ENCODE peak calls at places on chromosome 16, in five cellular contexts. K is NCI-H2107; R is central memory CD4-positive, alpha-beta T cell; X is M059J; P is HEK293T. J is an unnamed sample.

GRCh38 chr16:761580-761979 is 1.0 kb downstream of the MSLN start:
- DNase-seq in K (no peak), R (no peak), X (no peak), P (no peak), J (no peak)

GRCh38 chr16:30092373-30093010 is 768 bp upstream of the TBX6 start:
- DNase-seq in K (peak), R (peak), X (no peak), P (peak), J (peak)

GRCh38 chr16:31451681-31452351 is 7.5 kb upstream of the ARMC5 start:
- DNase-seq in K (no peak), R (no peak), X (peak), P (peak), J (no peak)

GRCh38 chr16:14302031-14302398 is 230.9 kb downstream of the MRTFB start:
- DNase-seq in K (peak), R (no peak), X (peak), P (peak), J (no peak)

GRCh38 chr16:2194852-2195315 is 1.5 kb downstream of the CASKIN1 start:
- DNase-seq in K (peak), R (peak), X (peak), P (peak), J (peak)

GRCh38 chr16:23410176-23410575 is 42.8 kb downstream of the COG7 start:
- DNase-seq in K (no peak), R (no peak), X (peak), P (no peak), J (no peak)

GRCh38 chr16:56195151-56195550 is 3.9 kb downstream of the GNAO1 start:
- DNase-seq in K (peak), R (no peak), X (peak), P (no peak), J (no peak)

GRCh38 chr16:14001521-14001920 is 69.6 kb upstream of the MRTFB start:
- DNase-seq in K (no peak), R (no peak), X (no peak), P (no peak), J (no peak)

GRCh38 chr16:87895641-87896141 is 26.4 kb upstream of the SLC7A5 start:
- DNase-seq in K (no peak), R (peak), X (peak), P (no peak), J (peak)

GRCh38 chr16:1613240-1613639 is 1.1 kb downstream of the CRAMP1 start:
- DNase-seq in K (no peak), R (no peak), X (peak), P (no peak), J (no peak)

GRCh38 chr16:35552763-35553162 is 2093.4 kb downstream of the TP53TG3F start:
- DNase-seq in K (no peak), R (no peak), X (no peak), P (no peak), J (no peak)

GRCh38 chr16:19542138-19542821 is 13.2 kb upstream of the VPS35L start:
- DNase-seq in K (peak), R (no peak), X (no peak), P (no peak), J (no peak)

GRCh38 chr16:55832788-55833583 is at the start of gene CES1:
- DNase-seq in K (no peak), R (no peak), X (no peak), P (no peak), J (no peak)

GRCh38 chr16:25014500-25015147 is 545 bp downstream of the ARHGAP17 start:
- DNase-seq in K (no peak), R (peak), X (peak), P (peak), J (no peak)

GRCh38 chr16:78842950-78843349 is 743.5 kb downstream of the WWOX start:
- DNase-seq in K (no peak), R (no peak), X (no peak), P (no peak), J (no peak)

GRCh38 chr16:87295259-87295658 is 21.9 kb downstream of the C16orf95 start:
- DNase-seq in K (no peak), R (no peak), X (peak), P (peak), J (peak)

GRCh38 chr16:66175058-66175457 is 191.4 kb upstream of the CDH5 start:
- DNase-seq in K (no peak), R (no peak), X (no peak), P (no peak), J (no peak)

GRCh38 chr16:86806181-86806837 is 228.0 kb downstream of the FOXL1 start:
- DNase-seq in K (no peak), R (no peak), X (no peak), P (no peak), J (no peak)

GRCh38 chr16:6571044-6571443 is 761.6 kb upstream of the RBFOX1 start:
- DNase-seq in K (no peak), R (no peak), X (no peak), P (no peak), J (no peak)

GRCh38 chr16:71484006-71484893 is 4.9 kb downstream of the ZNF19 start:
- DNase-seq in K (peak), R (peak), X (peak), P (peak), J (peak)

GRCh38 chr16:8370374-8371015 is 219.8 kb downstream of the TMEM114 start:
- DNase-seq in K (no peak), R (no peak), X (peak), P (no peak), J (no peak)

GRCh38 chr16:79261461-79261860 is 339.1 kb downstream of the MAF start:
- DNase-seq in K (no peak), R (peak), X (no peak), P (peak), J (peak)

GRCh38 chr16:30434852-30435251 is 5.0 kb upstream of the DCTPP1 start:
- DNase-seq in K (no peak), R (no peak), X (no peak), P (no peak), J (no peak)

GRCh38 chr16:68732068-68732680 is 4.9 kb upstream of the CDH1 start:
- DNase-seq in K (peak), R (no peak), X (peak), P (peak), J (no peak)

GRCh38 chr16:672851-673250 is 2.6 kb upstream of the RHBDL1 start:
- DNase-seq in K (no peak), R (no peak), X (no peak), P (no peak), J (no peak)

GRCh38 chr16:71311553-71312158 is 22.5 kb upstream of the CMTR2 start:
- DNase-seq in K (no peak), R (no peak), X (peak), P (peak), J (peak)

GRCh38 chr16:65070831-65071230 is 51.0 kb downstream of the CDH11 start:
- DNase-seq in K (no peak), R (no peak), X (peak), P (no peak), J (no peak)

J was measured in Jurkat, Clone E6-1.